ENCODE peak calls at places on chromosomes 6 and 20, in nine cellular contexts. One of them, this sample, is unnamed.

GRCh38 chr20:10731190-10731955 is 57.6 kb upstream of the JAG1 start:
- DNase-seq in CD8-positive, alpha-beta T cell: no peak
- DNase-seq in upper lobe of left lung: no peak
- DNase-seq in heart right ventricle: no peak
- DNase-seq in GM13977: no peak
- DNase-seq in foreskin fibroblast: peak
- DNase-seq in CD4-positive, alpha-beta T cell: no peak
- DNase-seq in AG10803: peak
- DNase-seq in astrocyte of the spinal cord: no peak
- DNase-seq in this sample: no peak

GRCh38 chr6:156154896-156155295 is 622.3 kb upstream of the ARID1B start:
- DNase-seq in CD8-positive, alpha-beta T cell: no peak
- DNase-seq in upper lobe of left lung: no peak
- DNase-seq in heart right ventricle: no peak
- DNase-seq in GM13977: no peak
- DNase-seq in foreskin fibroblast: no peak
- DNase-seq in CD4-positive, alpha-beta T cell: no peak
- DNase-seq in AG10803: no peak
- DNase-seq in astrocyte of the spinal cord: no peak
- DNase-seq in this sample: no peak

GRCh38 chr6:157323924-157324276 is 581 bp upstream of the TMEM242 start:
- DNase-seq in CD8-positive, alpha-beta T cell: peak
- DNase-seq in upper lobe of left lung: peak
- DNase-seq in heart right ventricle: peak
- DNase-seq in GM13977: peak
- DNase-seq in foreskin fibroblast: peak
- DNase-seq in CD4-positive, alpha-beta T cell: peak
- DNase-seq in AG10803: peak
- DNase-seq in astrocyte of the spinal cord: peak
- DNase-seq in this sample: peak

GRCh38 chr20:24978493-24978892 is 14.1 kb downstream of the APMAP start:
- DNase-seq in CD8-positive, alpha-beta T cell: peak
- DNase-seq in upper lobe of left lung: no peak
- DNase-seq in heart right ventricle: no peak
- DNase-seq in GM13977: no peak
- DNase-seq in foreskin fibroblast: no peak
- DNase-seq in CD4-positive, alpha-beta T cell: peak
- DNase-seq in AG10803: no peak
- DNase-seq in astrocyte of the spinal cord: no peak
- DNase-seq in this sample: no peak

GRCh38 chr20:36479938-36480337 is 61.4 kb upstream of the MYL9 start:
- DNase-seq in CD8-positive, alpha-beta T cell: no peak
- DNase-seq in upper lobe of left lung: no peak
- DNase-seq in heart right ventricle: no peak
- DNase-seq in GM13977: no peak
- DNase-seq in foreskin fibroblast: no peak
- DNase-seq in CD4-positive, alpha-beta T cell: no peak
- DNase-seq in AG10803: no peak
- DNase-seq in astrocyte of the spinal cord: no peak
- DNase-seq in this sample: no peak

GRCh38 chr20:49361872-49362663 is 84.2 kb upstream of the ZNFX1 start:
- DNase-seq in CD8-positive, alpha-beta T cell: no peak
- DNase-seq in upper lobe of left lung: no peak
- DNase-seq in heart right ventricle: no peak
- DNase-seq in GM13977: no peak
- DNase-seq in foreskin fibroblast: no peak
- DNase-seq in CD4-positive, alpha-beta T cell: no peak
- DNase-seq in AG10803: no peak
- DNase-seq in astrocyte of the spinal cord: no peak
- DNase-seq in this sample: no peak

GRCh38 chr6:5422321-5422915 is 161.1 kb downstream of the FARS2 start:
- DNase-seq in CD8-positive, alpha-beta T cell: no peak
- DNase-seq in upper lobe of left lung: no peak
- DNase-seq in heart right ventricle: no peak
- DNase-seq in GM13977: peak
- DNase-seq in foreskin fibroblast: peak
- DNase-seq in CD4-positive, alpha-beta T cell: no peak
- DNase-seq in AG10803: peak
- DNase-seq in astrocyte of the spinal cord: peak
- DNase-seq in this sample: no peak

GRCh38 chr20:16096756-16097326 is 476.4 kb downstream of the KIF16B start:
- DNase-seq in CD8-positive, alpha-beta T cell: no peak
- DNase-seq in upper lobe of left lung: no peak
- DNase-seq in heart right ventricle: no peak
- DNase-seq in GM13977: no peak
- DNase-seq in foreskin fibroblast: no peak
- DNase-seq in CD4-positive, alpha-beta T cell: no peak
- DNase-seq in AG10803: no peak
- DNase-seq in astrocyte of the spinal cord: no peak
- DNase-seq in this sample: no peak

GRCh38 chr6:153956807-153957206 is 82.2 kb upstream of the OPRM1 start:
- DNase-seq in CD8-positive, alpha-beta T cell: no peak
- DNase-seq in upper lobe of left lung: no peak
- DNase-seq in heart right ventricle: no peak
- DNase-seq in GM13977: no peak
- DNase-seq in foreskin fibroblast: no peak
- DNase-seq in CD4-positive, alpha-beta T cell: no peak
- DNase-seq in AG10803: peak
- DNase-seq in astrocyte of the spinal cord: no peak
- DNase-seq in this sample: no peak

GRCh38 chr6:129635396-129636164 is 74.4 kb downstream of the ARHGAP18 start:
- DNase-seq in CD8-positive, alpha-beta T cell: no peak
- DNase-seq in upper lobe of left lung: no peak
- DNase-seq in heart right ventricle: no peak
- DNase-seq in GM13977: no peak
- DNase-seq in foreskin fibroblast: peak
- DNase-seq in CD4-positive, alpha-beta T cell: no peak
- DNase-seq in AG10803: peak
- DNase-seq in astrocyte of the spinal cord: peak
- DNase-seq in this sample: no peak

GRCh38 chr6:150894935-150895686 is 29.6 kb downstream of the MTHFD1L start:
- DNase-seq in CD8-positive, alpha-beta T cell: no peak
- DNase-seq in upper lobe of left lung: peak
- DNase-seq in heart right ventricle: no peak
- DNase-seq in GM13977: peak
- DNase-seq in foreskin fibroblast: peak
- DNase-seq in CD4-positive, alpha-beta T cell: no peak
- DNase-seq in AG10803: peak
- DNase-seq in astrocyte of the spinal cord: peak
- DNase-seq in this sample: no peak

GRCh38 chr6:29999426-29999825 is 57.1 kb downstream of the HLA-A start:
- DNase-seq in CD8-positive, alpha-beta T cell: no peak
- DNase-seq in upper lobe of left lung: no peak
- DNase-seq in heart right ventricle: no peak
- DNase-seq in GM13977: no peak
- DNase-seq in foreskin fibroblast: no peak
- DNase-seq in CD4-positive, alpha-beta T cell: no peak
- DNase-seq in AG10803: no peak
- DNase-seq in astrocyte of the spinal cord: no peak
- DNase-seq in this sample: no peak

GRCh38 chr6:19417713-19418112 is 419.5 kb upstream of the ID4 start:
- DNase-seq in CD8-positive, alpha-beta T cell: no peak
- DNase-seq in upper lobe of left lung: no peak
- DNase-seq in heart right ventricle: no peak
- DNase-seq in GM13977: no peak
- DNase-seq in foreskin fibroblast: peak
- DNase-seq in CD4-positive, alpha-beta T cell: no peak
- DNase-seq in AG10803: peak
- DNase-seq in astrocyte of the spinal cord: peak
- DNase-seq in this sample: no peak

GRCh38 chr6:19415605-19416326 is 421.4 kb upstream of the ID4 start:
- DNase-seq in CD8-positive, alpha-beta T cell: no peak
- DNase-seq in upper lobe of left lung: no peak
- DNase-seq in heart right ventricle: no peak
- DNase-seq in GM13977: no peak
- DNase-seq in foreskin fibroblast: peak
- DNase-seq in CD4-positive, alpha-beta T cell: no peak
- DNase-seq in AG10803: peak
- DNase-seq in astrocyte of the spinal cord: peak
- DNase-seq in this sample: no peak

GRCh38 chr6:19413323-19413722 is 423.8 kb upstream of the ID4 start:
- DNase-seq in CD8-positive, alpha-beta T cell: no peak
- DNase-seq in upper lobe of left lung: no peak
- DNase-seq in heart right ventricle: no peak
- DNase-seq in GM13977: no peak
- DNase-seq in foreskin fibroblast: peak
- DNase-seq in CD4-positive, alpha-beta T cell: no peak
- DNase-seq in AG10803: peak
- DNase-seq in astrocyte of the spinal cord: peak
- DNase-seq in this sample: no peak

DNA sequence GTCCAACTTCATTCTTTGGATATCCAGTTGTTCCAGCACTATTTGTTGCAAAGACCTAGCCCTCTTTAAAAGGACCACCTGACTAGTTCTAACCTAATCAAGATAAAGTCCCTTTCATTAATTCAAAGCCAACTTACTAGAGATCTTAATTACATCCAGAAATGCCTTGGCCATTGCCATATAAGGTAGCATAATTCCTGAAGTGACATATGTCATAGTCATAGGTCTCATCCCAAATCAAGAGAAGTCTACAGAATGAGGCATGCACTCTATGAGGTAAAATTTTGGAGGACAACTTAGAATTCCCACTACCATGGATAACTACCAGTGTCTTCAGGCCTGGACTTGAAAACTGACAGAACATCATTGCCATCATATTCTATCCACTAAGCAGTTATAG is 420.4 kb upstream of the ID4 start:
- DNase-seq in CD8-positive, alpha-beta T cell: no peak
- DNase-seq in upper lobe of left lung: no peak
- DNase-seq in heart right ventricle: no peak
- DNase-seq in GM13977: no peak
- DNase-seq in foreskin fibroblast: no peak
- DNase-seq in CD4-positive, alpha-beta T cell: no peak
- DNase-seq in AG10803: no peak
- DNase-seq in astrocyte of the spinal cord: no peak
- DNase-seq in this sample: no peak
- TF ChIP-seq CTCF in CD8-positive, alpha-beta T cell: no peak
- TF ChIP-seq CTCF in upper lobe of left lung: no peak
- TF ChIP-seq CTCF in heart right ventricle: no peak
- TF ChIP-seq CTCF in GM13977: no peak
- TF ChIP-seq CTCF in foreskin fibroblast: no peak
- TF ChIP-seq CTCF in CD4-positive, alpha-beta T cell: no peak
- TF ChIP-seq CTCF in AG10803: no peak
- TF ChIP-seq CTCF in astrocyte of the spinal cord: no peak
- TF ChIP-seq CTCF in this sample: no peak

DNA sequence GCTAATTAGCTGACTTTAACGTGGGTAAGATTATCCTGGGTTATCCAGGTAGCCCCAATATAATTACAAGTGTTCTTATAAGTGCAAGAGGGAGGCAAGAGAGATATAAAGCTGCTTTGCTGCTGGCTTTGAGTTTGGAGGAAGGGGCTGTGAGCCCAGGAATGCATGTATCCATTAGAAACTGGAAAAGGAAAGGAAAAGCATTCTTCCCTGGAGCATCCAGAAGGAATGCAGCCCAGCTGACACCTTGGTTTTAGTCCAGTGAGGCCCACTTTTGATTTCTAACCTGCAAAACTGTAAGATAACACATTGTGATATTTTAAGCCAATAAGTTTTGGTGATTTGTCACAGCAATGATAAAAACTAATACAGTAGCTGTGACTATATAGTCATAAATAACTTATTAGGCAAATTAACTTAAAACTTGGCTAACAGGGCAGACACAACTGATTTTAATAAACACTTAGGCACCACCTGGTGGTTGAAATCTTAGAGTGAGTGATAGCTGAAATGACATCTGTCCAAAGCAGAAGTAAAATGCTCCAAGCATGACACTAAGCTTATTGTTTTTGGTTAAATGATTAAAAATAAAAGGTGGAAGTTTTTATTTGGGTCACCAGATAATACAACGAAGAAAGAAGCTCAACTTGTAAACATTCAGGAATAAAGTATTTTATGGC is 35.6 kb downstream of the ADGRF4 start:
- DNase-seq in CD8-positive, alpha-beta T cell: no peak
- DNase-seq in upper lobe of left lung: no peak
- DNase-seq in heart right ventricle: no peak
- DNase-seq in GM13977: peak
- DNase-seq in foreskin fibroblast: no peak
- DNase-seq in CD4-positive, alpha-beta T cell: no peak
- DNase-seq in AG10803: peak
- DNase-seq in astrocyte of the spinal cord: no peak
- DNase-seq in this sample: no peak
- TF ChIP-seq CTCF in CD8-positive, alpha-beta T cell: peak
- TF ChIP-seq CTCF in upper lobe of left lung: no peak
- TF ChIP-seq CTCF in heart right ventricle: peak
- TF ChIP-seq CTCF in GM13977: peak
- TF ChIP-seq CTCF in foreskin fibroblast: no peak
- TF ChIP-seq CTCF in CD4-positive, alpha-beta T cell: no peak
- TF ChIP-seq CTCF in AG10803: peak
- TF ChIP-seq CTCF in astrocyte of the spinal cord: peak
- TF ChIP-seq CTCF in this sample: no peak

DNA sequence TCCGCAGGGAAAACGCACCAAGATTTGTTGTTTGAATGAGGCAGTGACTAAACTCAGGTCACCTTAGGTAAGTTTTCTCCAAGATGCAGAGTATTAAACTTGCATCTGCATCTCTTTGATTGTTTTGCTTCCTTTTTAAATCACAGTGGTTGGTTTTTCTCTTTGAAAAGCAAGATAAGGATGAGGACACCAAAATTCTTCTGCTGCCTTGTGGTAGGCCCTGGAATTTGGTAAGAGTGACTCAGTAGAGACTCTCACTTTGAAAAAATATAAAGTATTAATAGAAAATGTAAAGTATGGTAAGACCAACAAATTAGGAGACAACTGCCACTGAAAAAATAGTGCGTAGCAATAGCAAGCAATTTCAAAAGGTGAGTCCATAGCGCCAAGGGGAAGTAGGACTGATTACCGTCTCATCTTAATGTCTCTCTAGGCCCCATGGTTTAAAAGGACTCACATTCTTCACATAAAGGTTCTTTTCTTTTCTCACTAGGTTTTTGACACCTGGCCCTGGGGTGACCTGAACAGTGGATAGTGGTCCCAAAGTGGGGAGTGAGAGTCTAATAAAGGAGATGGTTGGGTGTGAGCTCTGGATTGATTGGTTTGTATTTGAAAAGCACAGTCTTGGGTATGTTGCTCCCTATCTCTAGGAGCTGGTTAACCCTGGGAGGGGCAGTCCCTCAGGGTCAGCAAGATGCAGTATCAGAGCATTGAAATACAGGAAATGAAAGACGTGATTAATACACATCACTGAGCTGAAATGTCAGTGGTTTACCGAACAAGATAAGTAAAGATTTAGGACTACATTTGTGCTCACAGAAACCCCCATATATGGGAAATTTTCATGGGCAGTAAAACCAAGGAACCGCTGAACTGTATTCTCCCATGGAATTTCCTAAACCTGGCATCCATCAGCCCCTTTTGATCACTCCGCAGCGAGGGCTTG is 221.2 kb downstream of the SLC24A3 start:
- DNase-seq in CD8-positive, alpha-beta T cell: no peak
- DNase-seq in upper lobe of left lung: no peak
- DNase-seq in heart right ventricle: no peak
- DNase-seq in GM13977: no peak
- DNase-seq in foreskin fibroblast: no peak
- DNase-seq in CD4-positive, alpha-beta T cell: no peak
- DNase-seq in AG10803: peak
- DNase-seq in astrocyte of the spinal cord: peak
- DNase-seq in this sample: no peak
- TF ChIP-seq CTCF in CD8-positive, alpha-beta T cell: no peak
- TF ChIP-seq CTCF in upper lobe of left lung: no peak
- TF ChIP-seq CTCF in heart right ventricle: no peak
- TF ChIP-seq CTCF in GM13977: no peak
- TF ChIP-seq CTCF in foreskin fibroblast: no peak
- TF ChIP-seq CTCF in CD4-positive, alpha-beta T cell: no peak
- TF ChIP-seq CTCF in AG10803: no peak
- TF ChIP-seq CTCF in astrocyte of the spinal cord: no peak
- TF ChIP-seq CTCF in this sample: no peak

GRCh38 chr20:2763186-2763585 is 37.2 kb downstream of the CPXM1 start:
- DNase-seq in CD8-positive, alpha-beta T cell: no peak
- DNase-seq in upper lobe of left lung: no peak
- DNase-seq in heart right ventricle: no peak
- DNase-seq in GM13977: peak
- DNase-seq in foreskin fibroblast: no peak
- DNase-seq in CD4-positive, alpha-beta T cell: no peak
- DNase-seq in AG10803: no peak
- DNase-seq in astrocyte of the spinal cord: no peak
- DNase-seq in this sample: no peak
- TF ChIP-seq CTCF in CD8-positive, alpha-beta T cell: no peak
- TF ChIP-seq CTCF in upper lobe of left lung: no peak
- TF ChIP-seq CTCF in heart right ventricle: no peak
- TF ChIP-seq CTCF in GM13977: no peak
- TF ChIP-seq CTCF in foreskin fibroblast: no peak
- TF ChIP-seq CTCF in CD4-positive, alpha-beta T cell: no peak
- TF ChIP-seq CTCF in AG10803: no peak
- TF ChIP-seq CTCF in astrocyte of the spinal cord: no peak
- TF ChIP-seq CTCF in this sample: no peak

This sample was measured in activated B cell treated with CpG ODN at 0.5 μM for 24 hours.